ENCODE peak calls at places on chromosomes 3 and 15, in five cellular contexts. M is GM12878, U is WTC11, P is K562, V is H1. O is an unnamed sample.

GRCh38 chr3:47877288-47877687 is 74.3 kb downstream of the DHX30 start:
- DNase-seq in U (no peak), M (no peak), P (no peak), V (no peak), O (no peak)

GRCh38 chr3:129003578-129004112 is 2.5 kb downstream of the EFCC1 start:
- DNase-seq in M (no peak), U (peak), V (no peak), P (no peak), O (peak)

GRCh38 chr3:171283248-171284222 is 176.7 kb downstream of the TNIK start:
- DNase-seq in P (no peak), V (no peak), U (no peak), M (peak), O (no peak)

GRCh38 chr3:127762077-127762786 is 60.1 kb downstream of the MGLL start:
- DNase-seq in M (peak), P (no peak), V (no peak), U (no peak), O (no peak)

GRCh38 chr15:69466733-69467132 is 14.1 kb downstream of the RPLP1 start:
- DNase-seq in P (no peak), M (no peak), U (no peak), V (no peak), O (no peak)

GRCh38 chr3:188845514-188845913 is 326.3 kb upstream of the TPRG1 start:
- DNase-seq in M (no peak), P (no peak), V (no peak), U (no peak), O (no peak)

GRCh38 chr3:168876346-168877035 is 780.8 kb upstream of the GOLIM4 start:
- DNase-seq in P (no peak), V (no peak), U (no peak), M (no peak), O (no peak)

GRCh38 chr3:57094606-57095005 is 34.1 kb downstream of the SPATA12 start:
- DNase-seq in P (no peak), M (no peak), V (no peak), U (no peak), O (no peak)

GRCh38 chr15:81887913-81888312 is 157.9 kb downstream of the MEX3B start:
- DNase-seq in P (no peak), U (no peak), M (no peak), V (no peak), O (no peak)

GRCh38 chr15:72063186-72063585 is 54.8 kb downstream of the MYO9A start:
- DNase-seq in M (no peak), U (no peak), V (no peak), P (no peak), O (no peak)

GRCh38 chr3:111859061-111859973 is at the start of gene PHLDB2:
- DNase-seq in U (peak), V (no peak), P (no peak), M (no peak), O (peak)

GRCh38 chr15:39013262-39013661 is 448.6 kb upstream of the RASGRP1 start:
- DNase-seq in U (no peak), V (no peak), M (no peak), P (no peak), O (no peak)

GRCh38 chr3:152444029-152444641 is 175.4 kb downstream of the MBNL1 start:
- DNase-seq in M (peak), V (no peak), P (peak), U (no peak), O (peak)

GRCh38 chr3:134641671-134642300 is 9.0 kb downstream of the KY start:
- DNase-seq in P (no peak), U (no peak), M (no peak), V (no peak), O (no peak)

GRCh38 chr3:117510396-117510795 is 800.8 kb downstream of the TUSC7 start:
- DNase-seq in U (no peak), V (no peak), M (no peak), P (no peak), O (no peak)

GRCh38 chr15:45349671-45350070 is 28.7 kb downstream of the GATM start:
- DNase-seq in M (no peak), V (no peak), U (no peak), P (no peak), O (no peak)

GRCh38 chr3:133820889-133821675 is 15.5 kb downstream of the SRPRB start:
- DNase-seq in V (no peak), P (no peak), M (no peak), U (no peak), O (no peak)

GRCh38 chr15:68387288-68388143 is 44.4 kb downstream of the ITGA11 start:
- DNase-seq in M (no peak), P (no peak), U (peak), V (no peak), O (no peak)

GRCh38 chr3:45887759-45888511 is 1.6 kb downstream of the CCR9 start:
- DNase-seq in M (no peak), V (no peak), P (no peak), U (no peak), O (no peak)

GRCh38 chr15:41558400-41559238 is at the start of gene TYRO3:
- DNase-seq in M (no peak), V (no peak), P (peak), U (peak), O (no peak)

GRCh38 chr3:169769287-169770181 is at the start of gene ACTRT3:
- DNase-seq in V (no peak), P (no peak), M (no peak), U (peak), O (peak)

GRCh38 chr3:102089904-102090492 is 240.7 kb downstream of the NFKBIZ start:
- DNase-seq in M (no peak), V (no peak), P (no peak), U (no peak), O (no peak)

GRCh38 chr15:92565351-92566125 is 90.0 kb downstream of the FAM174B start:
- DNase-seq in V (no peak), U (no peak), P (no peak), M (no peak), O (no peak)

GRCh38 chr3:142072851-142073250 is 76.5 kb downstream of the TFDP2 start:
- DNase-seq in M (no peak), U (no peak), V (no peak), P (no peak), O (no peak)

GRCh38 chr15:40875996-40876740 is 2.1 kb upstream of the RHOV start:
- DNase-seq in U (no peak), M (no peak), P (no peak), V (no peak), O (no peak)

GRCh38 chr3:135739755-135740154 is 225.8 kb upstream of the PPP2R3A start:
- DNase-seq in U (no peak), M (no peak), V (no peak), P (no peak), O (no peak)

GRCh38 chr3:135736740-135737139 is 228.8 kb upstream of the PPP2R3A start:
- DNase-seq in V (peak), M (no peak), U (peak), P (no peak), O (peak)
- TF ChIP-seq ATF2 in V (no peak), M (no peak), U (no peak), P (no peak), O (no peak)

GRCh38 chr3:4506559-4507009 is 13.4 kb downstream of the ITPR1 start:
- DNase-seq in P (no peak), U (no peak), V (no peak), M (no peak), O (no peak)
- TF ChIP-seq ATF2 in P (no peak), U (no peak), V (no peak), M (no peak), O (no peak)

GRCh38 chr3:186099178-186099577 is 9.7 kb downstream of the ETV5 start:
- DNase-seq in M (no peak), U (no peak), P (no peak), V (no peak), O (no peak)
- TF ChIP-seq ATF2 in M (no peak), U (no peak), P (no peak), V (no peak), O (no peak)

GRCh38 chr15:96345560-96346389 is 15.3 kb downstream of the NR2F2 start:
- DNase-seq in P (no peak), V (no peak), U (peak), M (no peak), O (peak)
- TF ChIP-seq ATF2 in P (no peak), V (no peak), U (no peak), M (no peak), O (no peak)

DNA sequence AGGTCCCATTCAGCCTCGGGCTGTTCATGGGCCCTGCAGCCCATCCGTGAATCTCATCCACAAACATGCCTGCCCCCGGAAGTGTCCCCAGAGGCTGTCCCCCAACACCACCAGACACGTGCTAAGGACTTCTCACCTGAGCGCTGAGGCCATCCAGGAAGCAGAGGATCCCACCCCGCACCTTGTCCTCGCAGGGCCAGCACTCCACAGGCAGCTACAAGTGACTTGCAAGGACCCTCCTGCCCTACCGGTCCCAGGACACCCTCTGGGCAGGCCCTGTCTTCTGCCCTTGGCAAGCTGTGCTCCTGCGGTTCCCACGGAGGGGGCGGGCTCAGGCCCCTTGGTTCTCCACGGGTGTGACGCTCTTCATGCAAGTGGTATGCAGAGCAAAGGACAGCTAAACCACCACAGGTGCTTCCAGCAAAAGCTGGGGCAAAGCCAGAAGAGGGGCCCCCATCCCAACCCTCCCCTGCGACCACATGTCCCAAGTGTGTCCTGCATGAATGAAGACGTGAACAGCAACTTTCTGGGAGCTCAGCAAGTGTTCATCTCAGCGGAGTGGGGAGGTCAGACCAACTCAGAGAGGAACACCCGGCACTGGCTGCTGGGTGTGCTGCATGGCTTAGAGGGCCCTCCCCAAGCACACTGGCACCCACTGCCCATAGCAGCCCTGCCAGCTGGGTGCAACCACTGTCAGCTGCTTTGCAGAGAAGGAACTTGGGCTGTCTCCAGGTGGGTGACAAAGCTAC is 145.8 kb downstream of the NUP210 start:
- DNase-seq in V (no peak), P (no peak), U (peak), M (no peak), O (no peak)
- TF ChIP-seq ATF2 in V (no peak), P (no peak), U (no peak), M (no peak), O (no peak)